ENCODE peak calls at places on chromosome 14, in four cellular contexts. Z is glomerular endothelial cell, S is pons, E is nucleus accumbens. H is an unnamed sample.

GRCh38 chr14:100381386-100382105 is 58.4 kb downstream of the SLC25A47 start:
- DNase-seq in Z (no peak), S (no peak), E (no peak), H (no peak)

GRCh38 chr14:97841762-97842161 is 1044.6 kb downstream of the VRK1 start:
- DNase-seq in Z (no peak), S (no peak), E (no peak), H (no peak)

GRCh38 chr14:76203086-76204001 is 51.6 kb downstream of the GPATCH2L start:
- DNase-seq in S (peak), E (no peak), Z (no peak), H (peak)

GRCh38 chr14:77271113-77271710 is at the start of gene NGB:
- DNase-seq in S (no peak), Z (no peak), E (no peak), H (no peak)

GRCh38 chr14:87391066-87391465 is 601.9 kb downstream of the GALC start:
- DNase-seq in S (no peak), Z (no peak), E (no peak), H (no peak)

GRCh38 chr14:91140672-91141071 is 26.8 kb downstream of the DGLUCY start:
- DNase-seq in S (peak), E (no peak), Z (no peak), H (no peak)

GRCh38 chr14:52678591-52678990 is 16.8 kb downstream of the ERO1A start:
- DNase-seq in E (no peak), Z (no peak), S (no peak), H (no peak)

GRCh38 chr14:23130875-23131274 is 11.8 kb upstream of the CEBPE start:
- DNase-seq in E (no peak), S (no peak), Z (no peak), H (no peak)

GRCh38 chr14:105419305-105420091 is at the start of gene MTA1:
- DNase-seq in S (no peak), Z (no peak), E (no peak), H (no peak)

GRCh38 chr14:70254476-70254961 is 65.8 kb upstream of the SLC8A3 start:
- DNase-seq in S (no peak), Z (no peak), E (no peak), H (no peak)

GRCh38 chr14:65852689-65853088 is 440.2 kb downstream of the FUT8 start:
- DNase-seq in S (no peak), Z (no peak), E (no peak), H (no peak)

GRCh38 chr14:35944847-35945246 is 118.7 kb downstream of the BRMS1L start:
- DNase-seq in Z (no peak), S (no peak), E (no peak), H (no peak)

GRCh38 chr14:31944256-31945073 is 132.6 kb upstream of the ARHGAP5 start:
- DNase-seq in S (no peak), Z (no peak), E (no peak), H (no peak)

GRCh38 chr14:65940056-65940735 is 527.7 kb downstream of the FUT8 start:
- DNase-seq in E (no peak), S (no peak), Z (no peak), H (no peak)

GRCh38 chr14:96053600-96054381 is 14.6 kb downstream of the C14orf132 start:
- DNase-seq in S (peak), E (peak), Z (no peak), H (no peak)

GRCh38 chr14:90454041-90455000 is 57.5 kb downstream of the CALM1 start:
- DNase-seq in S (peak), Z (peak), E (peak), H (peak)

GRCh38 chr14:68397371-68397779 is 395.5 kb downstream of the ZFP36L1 start:
- DNase-seq in S (peak), Z (no peak), E (no peak), H (no peak)

GRCh38 chr14:34951286-34951685 is 31.5 kb upstream of the SRP54 start:
- DNase-seq in S (no peak), E (no peak), Z (no peak), H (no peak)

GRCh38 chr14:66395300-66395699 is 90.9 kb upstream of the CCDC196 start:
- DNase-seq in Z (no peak), S (no peak), E (no peak), H (no peak)

GRCh38 chr14:24077086-24077485 is 5.7 kb downstream of the CPNE6 start:
- DNase-seq in E (no peak), Z (no peak), S (no peak), H (no peak)

GRCh38 chr14:105765893-105766614 is 239.7 kb downstream of the TMEM121 start:
- DNase-seq in Z (no peak), E (no peak), S (no peak), H (no peak)

GRCh38 chr14:93115920-93116675 is at the start of gene ITPK1:
- DNase-seq in E (peak), S (peak), Z (no peak), H (no peak)

GRCh38 chr14:103550451-103551337 is 11.8 kb downstream of the BAG5 start:
- DNase-seq in S (no peak), E (no peak), Z (no peak), H (no peak)

GRCh38 chr14:65438266-65438933 is 25.9 kb downstream of the FUT8 start:
- DNase-seq in S (no peak), E (no peak), Z (no peak), H (no peak)

GRCh38 chr14:99925471-99925870 is 132.3 kb downstream of the EML1 start:
- DNase-seq in E (no peak), Z (no peak), S (no peak), H (no peak)

GRCh38 chr14:65303185-65303901 is 109.2 kb upstream of the FUT8 start:
- DNase-seq in Z (no peak), S (no peak), E (no peak), H (no peak)

GRCh38 chr14:99578541-99579044 is 25.4 kb downstream of the CCDC85C start:
- DNase-seq in E (no peak), S (no peak), Z (no peak), H (no peak)

GRCh38 chr14:22646570-22647254 is 2.6 kb upstream of the OR6J1 start:
- DNase-seq in Z (no peak), S (no peak), E (no peak), H (no peak)

GRCh38 chr14:48792376-48793024 is 793.7 kb downstream of the RPS29 start:
- DNase-seq in E (no peak), Z (no peak), S (no peak), H (no peak)

GRCh38 chr14:68961781-68962584 is 17.1 kb downstream of the ACTN1 start:
- DNase-seq in E (peak), S (no peak), Z (no peak), H (no peak)

GRCh38 chr14:72802588-72802946 is 91.3 kb downstream of the DPF3 start:
- DNase-seq in S (no peak), Z (no peak), E (no peak), H (no peak)

GRCh38 chr14:61101803-61102548 is 120.9 kb downstream of the SLC38A6 start:
- DNase-seq in E (no peak), Z (peak), S (peak), H (peak)

GRCh38 chr14:48616941-48617340 is 941.5 kb upstream of the MDGA2 start:
- DNase-seq in S (no peak), Z (no peak), E (no peak), H (no peak)

GRCh38 chr14:34254031-34254430 is 208.0 kb downstream of the SPTSSA start:
- DNase-seq in Z (no peak), E (no peak), S (no peak), H (no peak)

GRCh38 chr14:56590535-56590951 is 10.9 kb downstream of the TMEM260 start:
- DNase-seq in S (no peak), E (no peak), Z (no peak), H (no peak)

GRCh38 chr14:94936411-94936892 is 166.5 kb upstream of the GSC start:
- DNase-seq in E (peak), Z (no peak), S (peak), H (peak)

H was measured in pulmonary artery endothelial cell.